ENCODE peak calls at places on chromosomes 5 and 9, in ten cellular contexts. J, H, X, B, C, K, Y, A, Q and G are unnamed samples.

GRCh38 chr5:180438785-180439780 is 55.1 kb upstream of the CNOT6 start:
- DNase-seq in J (no peak), H (no peak), X (no peak), B (no peak), C (no peak), K (no peak), Y (peak; percentile 33), A (no peak), Q (no peak), G (peak; percentile 32)

GRCh38 chr9:29969408-29969807 is 2396.1 kb upstream of the C9orf72 start:
- DNase-seq in J (no peak), H (no peak), X (no peak), B (no peak), C (no peak), K (no peak), Y (no peak), A (no peak), Q (no peak), G (no peak)

GRCh38 chr9:121604242-121604641 is 47.2 kb upstream of the DAB2IP start:
- DNase-seq in J (no peak), H (no peak), X (peak; percentile 65), B (peak; percentile 44), C (no peak), K (no peak), Y (no peak), A (peak; percentile 50), Q (no peak), G (peak; percentile 30)

GRCh38 chr5:50968296-50969206 is 302.1 kb downstream of the PARP8 start:
- DNase-seq in J (no peak), H (peak; percentile 92), X (no peak), B (no peak), C (no peak), K (no peak), Y (no peak), A (no peak), Q (no peak), G (no peak)

GRCh38 chr5:155872801-155873200 is 454.2 kb upstream of the SGCD start:
- DNase-seq in J (no peak), H (no peak), X (no peak), B (no peak), C (no peak), K (no peak), Y (no peak), A (no peak), Q (no peak), G (no peak)

GRCh38 chr5:113531760-113532159 is 18.3 kb downstream of the YTHDC2 start:
- DNase-seq in J (no peak), H (no peak), X (no peak), B (no peak), C (no peak), K (no peak), Y (no peak), A (no peak), Q (no peak), G (no peak)

GRCh38 chr5:143016777-143017374 is 246.7 kb downstream of the ARHGAP26 start:
- DNase-seq in J (no peak), H (peak; percentile 55), X (peak; percentile 57), B (no peak), C (no peak), K (no peak), Y (no peak), A (no peak), Q (no peak), G (peak; percentile 42)

GRCh38 chr5:127206320-127207113 is 84.1 kb upstream of the MEGF10 start:
- DNase-seq in J (no peak), H (no peak), X (no peak), B (no peak), C (no peak), K (no peak), Y (no peak), A (no peak), Q (peak; percentile 56), G (no peak)

GRCh38 chr5:36558652-36559051 is 47.8 kb upstream of the SLC1A3 start:
- DNase-seq in J (no peak), H (no peak), X (no peak), B (no peak), C (no peak), K (no peak), Y (no peak), A (no peak), Q (no peak), G (no peak)

GRCh38 chr5:119168401-119168800 is 97.5 kb downstream of the DMXL1 start:
- DNase-seq in J (no peak), H (no peak), X (no peak), B (no peak), C (no peak), K (no peak), Y (no peak), A (no peak), Q (no peak), G (no peak)

GRCh38 chr5:102858808-102859207 is 103.7 kb downstream of the PAM start:
- DNase-seq in J (no peak), H (no peak), X (no peak), B (no peak), C (no peak), K (no peak), Y (no peak), A (no peak), Q (no peak), G (no peak)

GRCh38 chr5:102858221-102858620 is 103.1 kb downstream of the PAM start:
- DNase-seq in J (no peak), H (no peak), X (no peak), B (no peak), C (no peak), K (no peak), Y (no peak), A (no peak), Q (no peak), G (no peak)

GRCh38 chr5:102855684-102856373 is 100.7 kb downstream of the PAM start:
- DNase-seq in J (no peak), H (no peak), X (no peak), B (no peak), C (no peak), K (no peak), Y (no peak), A (no peak), Q (no peak), G (no peak)

GRCh38 chr5:102856374-102856748 is 101.3 kb downstream of the PAM start:
- DNase-seq in J (no peak), H (no peak), X (no peak), B (no peak), C (no peak), K (no peak), Y (no peak), A (no peak), Q (no peak), G (no peak)

GRCh38 chr5:102857090-102857818 is 102.1 kb downstream of the PAM start:
- DNase-seq in J (peak; percentile 31), H (no peak), X (no peak), B (no peak), C (no peak), K (peak; percentile 18), Y (peak; percentile 61), A (no peak), Q (no peak), G (no peak)
- H3K4me1 ChIP-seq in J (no peaks in the 10 kb centered on the region), H (no peaks in the 10 kb centered on the region), X (no peaks in the 10 kb centered on the region), B (no peaks in the 10 kb centered on the region), C (no peaks in the 10 kb centered on the region), K (peaks cover 10% of the 10 kb centered on the region), Y (no peaks in the 10 kb centered on the region), A (no peaks in the 10 kb centered on the region), Q (peaks cover 2% of the 10 kb centered on the region), G (peaks cover 10% of the 10 kb centered on the region)

GRCh38 chr9:134732392-134733110 is 90.9 kb downstream of the COL5A1 start:
- DNase-seq in J (no peak), H (no peak), X (no peak), B (no peak), C (no peak), K (no peak), Y (no peak), A (no peak), Q (no peak), G (no peak)

GRCh38 chr9:134730761-134731496 is 89.3 kb downstream of the COL5A1 start:
- DNase-seq in J (no peak), H (no peak), X (no peak), B (no peak), C (no peak), K (no peak), Y (no peak), A (no peak), Q (no peak), G (no peak)

GRCh38 chr9:134730011-134730760 is 88.6 kb downstream of the COL5A1 start:
- DNase-seq in J (peak; percentile 81), H (no peak), X (no peak), B (no peak), C (no peak), K (peak; percentile 75), Y (no peak), A (no peak), Q (no peak), G (no peak)

GRCh38 chr9:134733480-134734232 is 92.1 kb downstream of the COL5A1 start:
- DNase-seq in J (no peak), H (no peak), X (no peak), B (no peak), C (no peak), K (no peak), Y (no peak), A (no peak), Q (no peak), G (no peak)

GRCh38 chr9:134731497-134732391 is 90.1 kb downstream of the COL5A1 start:
- DNase-seq in J (no peak), H (no peak), X (no peak), B (no peak), C (no peak), K (no peak), Y (no peak), A (no peak), Q (no peak), G (no peak)
- H3K36me3 ChIP-seq in J (no peaks in the 10 kb centered on the region), H (no peaks in the 10 kb centered on the region), X (no peaks in the 10 kb centered on the region), B (no peaks in the 10 kb centered on the region), C (no peaks in the 10 kb centered on the region), K (no peaks in the 10 kb centered on the region), Y (no peaks in the 10 kb centered on the region), A (no peaks in the 10 kb centered on the region), Q (no peaks in the 10 kb centered on the region), G (no peaks in the 10 kb centered on the region)

DNA sequence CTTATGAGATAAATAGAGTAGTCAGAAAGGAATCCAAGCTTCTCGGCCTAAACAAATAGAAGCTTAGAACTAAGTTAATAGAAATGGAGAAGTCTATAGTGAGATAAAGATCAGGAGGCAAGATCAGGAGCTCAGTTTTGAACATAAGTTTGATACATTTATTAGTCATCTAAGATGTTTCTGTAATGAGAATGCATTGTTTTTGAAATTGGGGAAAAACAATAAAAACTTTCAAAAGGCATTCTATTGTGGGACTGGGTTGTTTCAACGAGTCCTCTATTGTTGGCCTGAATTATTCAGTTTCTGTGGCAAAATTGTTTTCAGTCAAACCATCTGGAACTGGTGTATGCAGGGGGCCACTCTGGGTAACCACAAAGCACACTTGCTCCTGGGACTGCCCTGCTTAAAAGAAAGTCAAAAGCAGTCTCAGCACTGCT is 181.0 kb upstream of the CLINT1 start:
- DNase-seq in J (no peak), H (no peak), X (no peak), B (no peak), C (no peak), K (no peak), Y (no peak), A (no peak), Q (no peak), G (no peak)
- H3K4me1 ChIP-seq in J (no peaks in the 10 kb centered on the region), H (peaks cover 3% of the 10 kb centered on the region), X (no peaks in the 10 kb centered on the region), B (no peaks in the 10 kb centered on the region), C (no peaks in the 10 kb centered on the region), K (no peaks in the 10 kb centered on the region), Y (no peaks in the 10 kb centered on the region), A (no peaks in the 10 kb centered on the region), Q (no peaks in the 10 kb centered on the region), G (no peaks in the 10 kb centered on the region)

DNA sequence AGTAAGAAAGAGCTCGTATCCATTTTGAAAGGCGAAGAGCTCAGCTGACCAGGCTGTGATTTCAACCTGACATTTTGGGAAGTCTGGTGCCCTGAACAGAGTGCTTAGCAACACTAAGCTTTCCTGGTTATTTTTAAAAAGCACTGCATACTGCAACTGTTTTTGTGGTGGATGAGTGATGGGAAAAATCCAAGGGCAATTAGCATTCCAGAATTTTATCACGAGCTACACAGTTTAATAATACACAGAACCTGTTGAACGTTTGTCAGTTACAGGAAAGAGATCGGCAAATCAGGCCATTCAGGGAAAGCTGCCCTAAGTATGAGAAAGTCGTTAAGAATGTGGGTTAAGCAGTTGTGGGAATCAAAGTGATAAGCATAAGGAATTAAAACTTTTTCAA is 25.9 kb downstream of the PUM3 start:
- DNase-seq in J (no peak), H (no peak), X (peak; percentile 38), B (peak; percentile 22), C (no peak), K (no peak), Y (no peak), A (no peak), Q (no peak), G (no peak)
- H3K36me3 ChIP-seq in J (peaks cover 53% of the 10 kb centered on the region), H (peaks cover 3% of the 10 kb centered on the region), X (no peaks in the 10 kb centered on the region), B (peaks cover 24% of the 10 kb centered on the region), C (no peaks in the 10 kb centered on the region), K (peaks cover 28% of the 10 kb centered on the region), Y (no peaks in the 10 kb centered on the region), A (no peaks in the 10 kb centered on the region), Q (peaks cover 3% of the 10 kb centered on the region), G (peaks cover 63% of the 10 kb centered on the region)